ENCODE peak calls at places on chromosomes 11 and 22, in four cellular contexts. C is T-cell; J is AG09309; G is T-helper 2 cell treated with Interferon-gamma antibody and Interleukin-4, amounts not matched to agents 5 μg/mL and 100 μg/mL, for 36 hours. L is an unnamed sample.
A peak's percentile ranks its signal among the peaks of the same experiment; 100 is the strongest.

GRCh38 chr22:47089796-47090460 is 327.5 kb downstream of the TBC1D22A start:
- DNase-seq in C (no peak), J (no peak), G (no peak), L (no peak)

GRCh38 chr22:36568846-36569245 is 39.9 kb upstream of the EIF3D start:
- DNase-seq in C (no peak), J (no peak), G (no peak), L (no peak)

GRCh38 chr11:134639586-134640330 is 227.7 kb upstream of the B3GAT1 start:
- DNase-seq in C (no peak), J (no peak), G (no peak), L (peak; percentile 38)

GRCh38 chr11:88515002-88515401 is 177.5 kb upstream of the CTSC start:
- DNase-seq in C (no peak), J (no peak), G (no peak), L (no peak)

GRCh38 chr11:26134481-26135355 is 197.2 kb upstream of the ANO3 start:
- DNase-seq in C (no peak), J (no peak), G (no peak), L (no peak)

GRCh38 chr11:121213568-121213893 is 79.0 kb upstream of the SC5D start:
- DNase-seq in C (no peak), J (no peak), G (no peak), L (no peak)

GRCh38 chr11:116605543-116605942 is 167.2 kb downstream of the BUD13 start:
- DNase-seq in C (no peak), J (no peak), G (peak; percentile 11), L (peak; percentile 33)

GRCh38 chr22:38131399-38131798 is 20.9 kb upstream of the BAIAP2L2 start:
- DNase-seq in C (no peak), J (no peak), G (no peak), L (no peak)

GRCh38 chr11:57387284-57388030 is 3.0 kb downstream of the PRG2 start:
- DNase-seq in C (no peak), J (no peak), G (no peak), L (no peak)

GRCh38 chr22:45204751-45205623 is 35.7 kb downstream of the KIAA0930 start:
- DNase-seq in C (no peak), J (no peak), G (no peak), L (no peak)

GRCh38 chr11:68302256-68303054 is 9.9 kb upstream of the LRP5 start:
- DNase-seq in C (no peak), J (no peak), G (no peak), L (peak; percentile 35)

GRCh38 chr22:30694171-30694637 is 470 bp upstream of the OSBP2 start:
- DNase-seq in C (peak; percentile 47), J (no peak), G (peak; percentile 50), L (no peak)

GRCh38 chr22:32531955-32532818 is 57.6 kb downstream of the FBXO7 start:
- DNase-seq in C (no peak), J (peak; percentile 86), G (no peak), L (no peak)

GRCh38 chr11:61766353-61766841 is 14.0 kb downstream of the MYRF start:
- DNase-seq in C (no peak), J (no peak), G (no peak), L (no peak)

GRCh38 chr22:28444659-28445058 is 235.0 kb downstream of the TTC28 start:
- DNase-seq in C (no peak), J (no peak), G (no peak), L (no peak)

GRCh38 chr22:37242395-37242918 is 1.6 kb downstream of the RAC2 start:
- DNase-seq in C (peak; percentile 84), J (no peak), G (peak; percentile 96), L (peak; percentile 95)

GRCh38 chr11:67264886-67265632 is 1.2 kb upstream of the GRK2 start:
- DNase-seq in C (no peak), J (no peak), G (no peak), L (no peak)

GRCh38 chr22:28220626-28221363 is 301.7 kb upstream of the PITPNB start:
- DNase-seq in C (no peak), J (no peak), G (no peak), L (no peak)

GRCh38 chr22:30280495-30280894 is 8.8 kb downstream of the CASTOR1 start:
- DNase-seq in C (no peak), J (no peak), G (no peak), L (no peak)

GRCh38 chr11:128908391-128909246 is 17.5 kb downstream of the KCNJ5 start:
- DNase-seq in C (no peak), J (peak; percentile 18), G (no peak), L (peak; percentile 71)

GRCh38 chr11:45964911-45965389 is 42.5 kb downstream of the LARGE2 start:
- DNase-seq in C (peak; percentile 44), J (peak; percentile 40), G (peak; percentile 31), L (peak; percentile 67)

GRCh38 chr11:1120532-1121342 is 37.0 kb upstream of the MUC5AC start:
- DNase-seq in C (no peak), J (no peak), G (no peak), L (no peak)

GRCh38 chr11:111764621-111765020 is 1.6 kb downstream of the PPP2R1B start:
- DNase-seq in C (no peak), J (peak; percentile 31), G (no peak), L (no peak)

GRCh38 chr11:67211656-67212436 is 54.4 kb upstream of the GRK2 start:
- DNase-seq in C (no peak), J (no peak), G (no peak), L (peak; percentile 85)

GRCh38 chr11:114466742-114467141 is 27.5 kb downstream of the REXO2 start:
- DNase-seq in C (no peak), J (no peak), G (no peak), L (no peak)